ENCODE peak calls at places on chromosomes 13 and 19, in eight cellular contexts. One of them, this sample, is unnamed.

GRCh38 chr13:49219647-49220034 is 497 bp upstream of the MLNR start:
- DNase-seq in HT1080: no peak
- DNase-seq in NCI-H2081: no peak
- DNase-seq in A549: no peak
- DNase-seq in effector memory CD4-positive, alpha-beta T cell: no peak
- DNase-seq in activated T-cell treated with anti-CD3 and anti-CD28 coated beads for 1 hour: no peak
- DNase-seq in HuH-7: no peak
- DNase-seq in cardiac fibroblast: no peak
- DNase-seq in this sample: no peak

GRCh38 chr19:30596813-30597399 is 224.7 kb downstream of the ZNF536 start:
- DNase-seq in HuH-7: no peak
- DNase-seq in effector memory CD4-positive, alpha-beta T cell: no peak
- DNase-seq in A549: no peak
- DNase-seq in NCI-H2081: no peak
- DNase-seq in cardiac fibroblast: no peak
- DNase-seq in HT1080: no peak
- DNase-seq in activated T-cell treated with anti-CD3 and anti-CD28 coated beads for 1 hour: no peak
- DNase-seq in this sample: no peak

GRCh38 chr19:48905664-48906063 is 5.6 kb downstream of the NUCB1 start:
- DNase-seq in HT1080: no peak
- DNase-seq in effector memory CD4-positive, alpha-beta T cell: no peak
- DNase-seq in HuH-7: no peak
- DNase-seq in NCI-H2081: no peak
- DNase-seq in A549: no peak
- DNase-seq in activated T-cell treated with anti-CD3 and anti-CD28 coated beads for 1 hour: no peak
- DNase-seq in cardiac fibroblast: no peak
- DNase-seq in this sample: no peak

GRCh38 chr19:33431986-33432385 is 58.5 kb downstream of the CEBPG start:
- DNase-seq in effector memory CD4-positive, alpha-beta T cell: no peak
- DNase-seq in HuH-7: no peak
- DNase-seq in HT1080: no peak
- DNase-seq in NCI-H2081: no peak
- DNase-seq in cardiac fibroblast: no peak
- DNase-seq in activated T-cell treated with anti-CD3 and anti-CD28 coated beads for 1 hour: no peak
- DNase-seq in A549: no peak
- DNase-seq in this sample: peak

GRCh38 chr13:21971662-21972635 is 301.1 kb downstream of the FGF9 start:
- DNase-seq in cardiac fibroblast: no peak
- DNase-seq in A549: no peak
- DNase-seq in NCI-H2081: no peak
- DNase-seq in effector memory CD4-positive, alpha-beta T cell: no peak
- DNase-seq in HT1080: no peak
- DNase-seq in HuH-7: no peak
- DNase-seq in activated T-cell treated with anti-CD3 and anti-CD28 coated beads for 1 hour: no peak
- DNase-seq in this sample: no peak

GRCh38 chr19:52237771-52238400 is 31.5 kb upstream of the ZNF766 start:
- DNase-seq in cardiac fibroblast: peak
- DNase-seq in NCI-H2081: peak
- DNase-seq in A549: peak
- DNase-seq in HT1080: peak
- DNase-seq in HuH-7: no peak
- DNase-seq in effector memory CD4-positive, alpha-beta T cell: peak
- DNase-seq in activated T-cell treated with anti-CD3 and anti-CD28 coated beads for 1 hour: peak
- DNase-seq in this sample: no peak

GRCh38 chr19:5334366-5334739 is 6.3 kb downstream of the PTPRS start:
- DNase-seq in effector memory CD4-positive, alpha-beta T cell: no peak
- DNase-seq in cardiac fibroblast: no peak
- DNase-seq in activated T-cell treated with anti-CD3 and anti-CD28 coated beads for 1 hour: no peak
- DNase-seq in HuH-7: no peak
- DNase-seq in A549: no peak
- DNase-seq in HT1080: no peak
- DNase-seq in NCI-H2081: no peak
- DNase-seq in this sample: no peak

GRCh38 chr19:33071887-33072286 is 7.2 kb upstream of the RHPN2 start:
- DNase-seq in A549: peak
- DNase-seq in HuH-7: no peak
- DNase-seq in NCI-H2081: no peak
- DNase-seq in cardiac fibroblast: no peak
- DNase-seq in effector memory CD4-positive, alpha-beta T cell: no peak
- DNase-seq in activated T-cell treated with anti-CD3 and anti-CD28 coated beads for 1 hour: no peak
- DNase-seq in HT1080: peak
- DNase-seq in this sample: no peak

GRCh38 chr19:15123900-15124299 is 16.7 kb downstream of the SYDE1 start:
- DNase-seq in A549: no peak
- DNase-seq in HT1080: no peak
- DNase-seq in NCI-H2081: peak
- DNase-seq in effector memory CD4-positive, alpha-beta T cell: no peak
- DNase-seq in activated T-cell treated with anti-CD3 and anti-CD28 coated beads for 1 hour: no peak
- DNase-seq in HuH-7: no peak
- DNase-seq in cardiac fibroblast: peak
- DNase-seq in this sample: no peak

GRCh38 chr19:6710273-6711077 is 10.0 kb downstream of the C3 start:
- DNase-seq in effector memory CD4-positive, alpha-beta T cell: no peak
- DNase-seq in cardiac fibroblast: no peak
- DNase-seq in NCI-H2081: no peak
- DNase-seq in A549: no peak
- DNase-seq in activated T-cell treated with anti-CD3 and anti-CD28 coated beads for 1 hour: no peak
- DNase-seq in HuH-7: no peak
- DNase-seq in HT1080: no peak
- DNase-seq in this sample: peak

GRCh38 chr19:6103217-6103644 is 7.1 kb downstream of the RFX2 start:
- DNase-seq in activated T-cell treated with anti-CD3 and anti-CD28 coated beads for 1 hour: no peak
- DNase-seq in A549: no peak
- DNase-seq in HuH-7: no peak
- DNase-seq in NCI-H2081: no peak
- DNase-seq in cardiac fibroblast: peak
- DNase-seq in effector memory CD4-positive, alpha-beta T cell: no peak
- DNase-seq in HT1080: peak
- DNase-seq in this sample: no peak

GRCh38 chr19:39372047-39372802 is 18.7 kb downstream of the PAF1 start:
- DNase-seq in A549: no peak
- DNase-seq in cardiac fibroblast: peak
- DNase-seq in activated T-cell treated with anti-CD3 and anti-CD28 coated beads for 1 hour: no peak
- DNase-seq in effector memory CD4-positive, alpha-beta T cell: no peak
- DNase-seq in NCI-H2081: no peak
- DNase-seq in HuH-7: no peak
- DNase-seq in HT1080: peak
- DNase-seq in this sample: no peak

GRCh38 chr19:4722671-4723464 is 774 bp downstream of the DPP9 start:
- DNase-seq in HuH-7: no peak
- DNase-seq in activated T-cell treated with anti-CD3 and anti-CD28 coated beads for 1 hour: no peak
- DNase-seq in A549: no peak
- DNase-seq in effector memory CD4-positive, alpha-beta T cell: no peak
- DNase-seq in cardiac fibroblast: peak
- DNase-seq in HT1080: no peak
- DNase-seq in NCI-H2081: no peak
- DNase-seq in this sample: no peak

GRCh38 chr13:39510296-39510695 is 92.7 kb downstream of the LHFPL6 start:
- DNase-seq in HT1080: no peak
- DNase-seq in effector memory CD4-positive, alpha-beta T cell: no peak
- DNase-seq in activated T-cell treated with anti-CD3 and anti-CD28 coated beads for 1 hour: no peak
- DNase-seq in NCI-H2081: peak
- DNase-seq in cardiac fibroblast: no peak
- DNase-seq in HuH-7: no peak
- DNase-seq in A549: no peak
- DNase-seq in this sample: no peak

GRCh38 chr19:9850235-9850959 is 15.3 kb downstream of the PIN1 start:
- DNase-seq in cardiac fibroblast: no peak
- DNase-seq in HuH-7: no peak
- DNase-seq in HT1080: no peak
- DNase-seq in effector memory CD4-positive, alpha-beta T cell: no peak
- DNase-seq in NCI-H2081: no peak
- DNase-seq in activated T-cell treated with anti-CD3 and anti-CD28 coated beads for 1 hour: no peak
- DNase-seq in A549: no peak
- DNase-seq in this sample: no peak

GRCh38 chr13:113552079-113552478 is 32.5 kb upstream of the TFDP1 start:
- DNase-seq in A549: no peak
- DNase-seq in NCI-H2081: no peak
- DNase-seq in activated T-cell treated with anti-CD3 and anti-CD28 coated beads for 1 hour: no peak
- DNase-seq in effector memory CD4-positive, alpha-beta T cell: no peak
- DNase-seq in cardiac fibroblast: no peak
- DNase-seq in HT1080: no peak
- DNase-seq in HuH-7: no peak
- DNase-seq in this sample: no peak

GRCh38 chr13:51539887-51540286 is 44.4 kb upstream of the WDFY2 start:
- DNase-seq in activated T-cell treated with anti-CD3 and anti-CD28 coated beads for 1 hour: no peak
- DNase-seq in HuH-7: no peak
- DNase-seq in effector memory CD4-positive, alpha-beta T cell: no peak
- DNase-seq in NCI-H2081: no peak
- DNase-seq in HT1080: no peak
- DNase-seq in cardiac fibroblast: peak
- DNase-seq in A549: no peak
- DNase-seq in this sample: no peak

GRCh38 chr13:51769455-51770127 is 34.4 kb downstream of the DHRS12 start:
- DNase-seq in A549: no peak
- DNase-seq in cardiac fibroblast: peak
- DNase-seq in effector memory CD4-positive, alpha-beta T cell: no peak
- DNase-seq in HT1080: no peak
- DNase-seq in HuH-7: no peak
- DNase-seq in activated T-cell treated with anti-CD3 and anti-CD28 coated beads for 1 hour: no peak
- DNase-seq in NCI-H2081: no peak
- DNase-seq in this sample: no peak

GRCh38 chr13:113922412-113923118 is 51.3 kb downstream of the C13orf46 start:
- DNase-seq in effector memory CD4-positive, alpha-beta T cell: no peak
- DNase-seq in A549: no peak
- DNase-seq in NCI-H2081: no peak
- DNase-seq in activated T-cell treated with anti-CD3 and anti-CD28 coated beads for 1 hour: no peak
- DNase-seq in cardiac fibroblast: peak
- DNase-seq in HuH-7: no peak
- DNase-seq in HT1080: peak
- DNase-seq in this sample: peak

GRCh38 chr19:35063940-35064818 is 22.7 kb downstream of the HPN start:
- DNase-seq in A549: peak
- DNase-seq in activated T-cell treated with anti-CD3 and anti-CD28 coated beads for 1 hour: no peak
- DNase-seq in HT1080: peak
- DNase-seq in NCI-H2081: no peak
- DNase-seq in HuH-7: no peak
- DNase-seq in effector memory CD4-positive, alpha-beta T cell: no peak
- DNase-seq in cardiac fibroblast: peak
- DNase-seq in this sample: no peak

GRCh38 chr19:32464279-32464678 is 58.7 kb downstream of the DPY19L3 start:
- DNase-seq in activated T-cell treated with anti-CD3 and anti-CD28 coated beads for 1 hour: no peak
- DNase-seq in cardiac fibroblast: peak
- DNase-seq in HuH-7: no peak
- DNase-seq in A549: peak
- DNase-seq in NCI-H2081: peak
- DNase-seq in HT1080: no peak
- DNase-seq in effector memory CD4-positive, alpha-beta T cell: no peak
- DNase-seq in this sample: no peak

GRCh38 chr13:44155422-44156293 is 218.0 kb upstream of the SERP2 start:
- DNase-seq in effector memory CD4-positive, alpha-beta T cell: no peak
- DNase-seq in HT1080: no peak
- DNase-seq in activated T-cell treated with anti-CD3 and anti-CD28 coated beads for 1 hour: no peak
- DNase-seq in NCI-H2081: no peak
- DNase-seq in cardiac fibroblast: peak
- DNase-seq in A549: no peak
- DNase-seq in HuH-7: no peak
- DNase-seq in this sample: no peak

GRCh38 chr13:61954092-61954491 is 538.4 kb upstream of the PCDH20 start:
- DNase-seq in cardiac fibroblast: peak
- DNase-seq in A549: peak
- DNase-seq in NCI-H2081: peak
- DNase-seq in HT1080: peak
- DNase-seq in HuH-7: peak
- DNase-seq in activated T-cell treated with anti-CD3 and anti-CD28 coated beads for 1 hour: no peak
- DNase-seq in effector memory CD4-positive, alpha-beta T cell: no peak
- DNase-seq in this sample: no peak

GRCh38 chr13:70189981-70190380 is 81.7 kb upstream of the KLHL1 start:
- DNase-seq in HT1080: no peak
- DNase-seq in effector memory CD4-positive, alpha-beta T cell: no peak
- DNase-seq in NCI-H2081: peak
- DNase-seq in HuH-7: no peak
- DNase-seq in cardiac fibroblast: no peak
- DNase-seq in A549: no peak
- DNase-seq in activated T-cell treated with anti-CD3 and anti-CD28 coated beads for 1 hour: no peak
- DNase-seq in this sample: no peak

GRCh38 chr19:1019980-1020867 is 699 bp downstream of the TMEM259 start:
- DNase-seq in effector memory CD4-positive, alpha-beta T cell: no peak
- DNase-seq in activated T-cell treated with anti-CD3 and anti-CD28 coated beads for 1 hour: no peak
- DNase-seq in cardiac fibroblast: no peak
- DNase-seq in NCI-H2081: no peak
- DNase-seq in HuH-7: no peak
- DNase-seq in HT1080: no peak
- DNase-seq in A549: no peak
- DNase-seq in this sample: no peak

GRCh38 chr13:32852568-32852967 is 163.7 kb upstream of the KL start:
- DNase-seq in A549: no peak
- DNase-seq in cardiac fibroblast: no peak
- DNase-seq in HuH-7: no peak
- DNase-seq in effector memory CD4-positive, alpha-beta T cell: no peak
- DNase-seq in HT1080: no peak
- DNase-seq in NCI-H2081: no peak
- DNase-seq in activated T-cell treated with anti-CD3 and anti-CD28 coated beads for 1 hour: no peak
- DNase-seq in this sample: no peak

GRCh38 chr13:64546371-64546770 is 2683.8 kb downstream of the PCDH9 start:
- DNase-seq in cardiac fibroblast: no peak
- DNase-seq in HT1080: no peak
- DNase-seq in HuH-7: no peak
- DNase-seq in A549: no peak
- DNase-seq in effector memory CD4-positive, alpha-beta T cell: no peak
- DNase-seq in activated T-cell treated with anti-CD3 and anti-CD28 coated beads for 1 hour: no peak
- DNase-seq in NCI-H2081: no peak
- DNase-seq in this sample: no peak

GRCh38 chr13:92767468-92767867 is 459.1 kb upstream of the GPC6 start:
- DNase-seq in HuH-7: no peak
- DNase-seq in cardiac fibroblast: no peak
- DNase-seq in NCI-H2081: no peak
- DNase-seq in A549: no peak
- DNase-seq in HT1080: no peak
- DNase-seq in activated T-cell treated with anti-CD3 and anti-CD28 coated beads for 1 hour: no peak
- DNase-seq in effector memory CD4-positive, alpha-beta T cell: no peak
- DNase-seq in this sample: no peak

GRCh38 chr13:112880221-112880641 is 88.8 kb upstream of the MCF2L start:
- DNase-seq in NCI-H2081: no peak
- DNase-seq in cardiac fibroblast: no peak
- DNase-seq in A549: no peak
- DNase-seq in effector memory CD4-positive, alpha-beta T cell: no peak
- DNase-seq in HT1080: no peak
- DNase-seq in HuH-7: no peak
- DNase-seq in activated T-cell treated with anti-CD3 and anti-CD28 coated beads for 1 hour: no peak
- DNase-seq in this sample: peak

This sample was measured in CD14-positive monocyte.